ENCODE peak calls at places on chromosome 17, in nine cellular contexts. F, L, J, U, D, Q, C, Y and W are unnamed samples.

GRCh38 chr17:30273373-30273772 is 18.4 kb downstream of the BLMH start:
- DNase-seq in F (peak; percentile 20), L (no peak), J (no peak), U (no peak), D (no peak), Q (no peak), C (no peak), Y (no peak), W (no peak)

GRCh38 chr17:1636732-1637285 is 8.2 kb upstream of the SLC43A2 start:
- DNase-seq in F (no peak), L (no peak), J (no peak), U (no peak), D (peak; percentile 76), Q (no peak), C (no peak), Y (no peak), W (no peak)

GRCh38 chr17:10233157-10233556 is 34.8 kb upstream of the GAS7 start:
- DNase-seq in F (no peak), L (no peak), J (no peak), U (no peak), D (no peak), Q (no peak), C (no peak), Y (no peak), W (no peak)

GRCh38 chr17:14986127-14986526 is 279.0 kb downstream of the PMP22 start:
- DNase-seq in F (no peak), L (no peak), J (no peak), U (no peak), D (no peak), Q (no peak), C (no peak), Y (no peak), W (no peak)

GRCh38 chr17:71709974-71710373 is 410.8 kb upstream of the SOX9 start:
- DNase-seq in F (no peak), L (no peak), J (peak; percentile 17), U (no peak), D (no peak), Q (peak; percentile 45), C (no peak), Y (no peak), W (no peak)

GRCh38 chr17:28446716-28447395 is 26.6 kb upstream of the SLC13A2 start:
- DNase-seq in F (no peak), L (no peak), J (no peak), U (no peak), D (no peak), Q (no peak), C (no peak), Y (peak; percentile 45), W (no peak)

GRCh38 chr17:33229499-33229898 is 63.6 kb downstream of the ASIC2 start:
- DNase-seq in F (no peak), L (peak; percentile 32), J (no peak), U (no peak), D (no peak), Q (no peak), C (no peak), Y (no peak), W (no peak)

GRCh38 chr17:740240-741055 is 8.1 kb downstream of the TLCD3A start:
- DNase-seq in F (no peak), L (no peak), J (no peak), U (no peak), D (no peak), Q (no peak), C (no peak), Y (no peak), W (no peak)

GRCh38 chr17:65936013-65936412 is 255.9 kb downstream of the CEP112 start:
- DNase-seq in F (peak; percentile 25), L (no peak), J (no peak), U (no peak), D (no peak), Q (no peak), C (no peak), Y (peak; percentile 58), W (no peak)

GRCh38 chr17:39104046-39104445 is 47.4 kb downstream of the PLXDC1 start:
- DNase-seq in F (peak; percentile 51), L (no peak), J (no peak), U (no peak), D (no peak), Q (no peak), C (peak; percentile 49), Y (no peak), W (no peak)

GRCh38 chr17:68759343-68760140 is 158.4 kb upstream of the FAM20A start:
- DNase-seq in F (peak; percentile 96), L (peak; percentile 89), J (peak; percentile 90), U (peak; percentile 86), D (peak; percentile 85), Q (peak; percentile 91), C (peak; percentile 89), Y (peak; percentile 98), W (peak; percentile 88)

GRCh38 chr17:77210331-77210730 is 69.6 kb downstream of the SEC14L1 start:
- DNase-seq in F (no peak), L (no peak), J (no peak), U (no peak), D (no peak), Q (no peak), C (no peak), Y (no peak), W (peak; percentile 92)

GRCh38 chr17:77212833-77213777 is 72.3 kb downstream of the SEC14L1 start:
- DNase-seq in F (no peak), L (no peak), J (no peak), U (no peak), D (no peak), Q (no peak), C (no peak), Y (no peak), W (no peak)

GRCh38 chr17:77210946-77211541 is 70.3 kb downstream of the SEC14L1 start:
- DNase-seq in F (no peak), L (no peak), J (no peak), U (no peak), D (no peak), Q (no peak), C (no peak), Y (no peak), W (no peak)

GRCh38 chr17:77212081-77212832 is 71.5 kb downstream of the SEC14L1 start:
- DNase-seq in F (no peak), L (no peak), J (no peak), U (no peak), D (no peak), Q (no peak), C (no peak), Y (no peak), W (peak; percentile 93)

DNA sequence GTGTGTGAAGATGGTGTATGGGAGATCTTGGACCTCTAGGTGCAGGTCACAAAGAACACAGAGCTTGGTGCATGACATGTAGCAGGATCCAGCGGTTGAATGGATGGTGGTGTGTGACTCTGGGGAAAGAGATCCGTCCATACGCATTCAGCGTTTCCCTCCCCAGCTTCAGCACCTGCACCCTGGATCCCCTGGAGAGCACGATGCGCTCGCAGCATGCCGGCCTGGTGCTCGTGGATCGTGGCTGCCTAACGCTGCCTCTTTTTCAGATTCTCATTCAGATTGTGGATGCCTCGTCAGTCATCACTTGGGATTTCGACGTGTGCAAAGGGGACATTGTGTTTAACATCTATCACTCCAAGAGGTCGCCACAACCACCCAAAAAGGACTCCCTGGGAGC is 70.9 kb downstream of the SEC14L1 start:
- DNase-seq in F (no peak), L (no peak), J (no peak), U (no peak), D (no peak), Q (no peak), C (no peak), Y (no peak), W (no peak)
- H3K4me3 ChIP-seq in F (no peak overlapping the region), L (no peak overlapping the region), J (no peak overlapping the region), U (no peak overlapping the region), D (no peak overlapping the region), Q (no peak overlapping the region), C (no peak overlapping the region), Y (no peak overlapping the region), W (peak overlapping the region; percentile 2)

GRCh38 chr17:74734256-74734655 is 2.8 kb upstream of the RAB37 start:
- DNase-seq in F (no peak), L (no peak), J (no peak), U (no peak), D (no peak), Q (no peak), C (no peak), Y (no peak), W (no peak)

GRCh38 chr17:74739227-74739831 is 2.3 kb downstream of the RAB37 start:
- DNase-seq in F (no peak), L (no peak), J (no peak), U (no peak), D (no peak), Q (no peak), C (no peak), Y (no peak), W (no peak)

GRCh38 chr17:74736423-74737298 is at the start of gene RAB37:
- DNase-seq in F (no peak), L (peak; percentile 57), J (peak; percentile 74), U (no peak), D (peak; percentile 92), Q (no peak), C (peak; percentile 97), Y (no peak), W (no peak)

GRCh38 chr17:74738051-74738996 is 1.3 kb downstream of the RAB37 start:
- DNase-seq in F (peak; percentile 36), L (no peak), J (no peak), U (peak; percentile 80), D (no peak), Q (no peak), C (peak; percentile 51), Y (peak; percentile 49), W (peak; percentile 74)

DNA sequence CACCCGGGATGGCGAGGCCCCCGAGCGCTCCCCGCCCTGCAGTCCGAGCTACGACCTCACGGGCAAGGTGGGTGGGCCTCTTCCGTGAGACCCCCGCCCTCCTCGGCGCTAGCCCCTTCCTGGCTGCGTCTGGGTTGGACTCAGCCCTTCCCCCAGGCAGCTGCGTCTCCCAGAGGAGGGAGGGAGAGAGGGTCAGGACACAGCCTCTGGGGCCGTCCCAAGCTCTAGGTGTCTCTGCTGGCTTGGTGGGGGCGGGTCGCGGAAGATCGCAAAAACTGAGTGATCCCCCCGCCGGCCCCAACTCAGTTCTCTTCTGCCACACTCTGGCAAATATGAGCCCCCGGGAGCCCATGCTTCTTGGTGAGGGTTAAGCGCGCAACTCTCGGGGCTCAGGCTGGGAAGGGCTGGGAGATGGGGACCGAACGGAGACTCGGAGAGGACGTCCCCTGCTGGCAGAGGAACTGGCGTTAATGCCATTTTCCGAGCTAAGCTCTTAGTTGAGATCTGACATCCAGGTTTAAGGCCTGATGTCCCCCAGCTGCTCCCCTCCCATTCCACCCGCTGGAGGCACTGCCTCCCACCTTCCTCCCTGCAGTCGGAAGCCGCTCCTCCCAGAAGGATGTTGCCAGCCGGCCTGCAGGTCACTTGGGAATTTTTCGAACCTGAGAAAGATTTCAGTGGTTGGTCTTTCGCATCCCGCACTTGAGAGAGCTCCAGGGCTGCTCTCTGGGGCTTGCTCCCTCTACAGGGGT is 419 bp downstream of the RAB37 start:
- DNase-seq in F (peak; percentile 52), L (no peak), J (peak; percentile 87), U (no peak), D (no peak), Q (no peak), C (peak; percentile 84), Y (peak; percentile 28), W (peak; percentile 49)
- TF ChIP-seq CTCF in F (peak; percentile 40), L (peak; percentile 21), J (peak; percentile 66), U (no peak), D (no peak), Q (peak; percentile 23), C (peak; percentile 75), Y (peak; percentile 54), W (peak; percentile 68)

GRCh38 chr17:75518201-75518600 is 1.9 kb downstream of the TSEN54 start:
- DNase-seq in F (no peak), L (no peak), J (no peak), U (no peak), D (no peak), Q (no peak), C (no peak), Y (no peak), W (no peak)
- H3K4me3 ChIP-seq in F (no peak overlapping the region), L (no peak overlapping the region), J (no peak overlapping the region), U (no peak overlapping the region), D (peak overlapping the region; percentile 95), Q (no peak overlapping the region), C (no peak overlapping the region), Y (no peak overlapping the region), W (no peak overlapping the region)

GRCh38 chr17:77206125-77206523 is 65.4 kb downstream of the SEC14L1 start:
- DNase-seq in F (no peak), L (no peak), J (no peak), U (no peak), D (no peak), Q (no peak), C (no peak), Y (no peak), W (no peak)
- TF ChIP-seq CTCF in F (no peak), L (no peak), J (no peak), U (no peak), D (no peak), Q (no peak), C (no peak), Y (no peak), W (no peak)